ENCODE peak calls at places on chromosomes 6 and 20, in eight cellular contexts. S is H4; U is HEK293T; E is foreskin fibroblast; A is NCI-H1417; G is activated naive CD4-positive, alpha-beta T cell treated with anti-CD3 and anti-CD28 coated beads, Interleukin-2, amount 10 ng/mL, durations not matched to agents 7 days and 5 days; V is GOT3; I is EL. W is an unnamed sample.

GRCh38 chr6:157305676-157306653 is 17.4 kb downstream of the TMEM242 start:
- DNase-seq in S (no peak), U (no peak), E (no peak), A (no peak), G (no peak), V (no peak), I (no peak), W (no peak)

GRCh38 chr20:11387189-11387754 is 530.4 kb upstream of the BTBD3 start:
- DNase-seq in S (peak), U (no peak), E (peak), A (no peak), G (no peak), V (no peak), I (peak), W (peak)

GRCh38 chr6:28269492-28269891 is 2.5 kb downstream of the ZSCAN26 start:
- DNase-seq in S (peak), U (no peak), E (peak), A (no peak), G (no peak), V (no peak), I (peak), W (peak)

GRCh38 chr20:20594171-20594530 is 118.3 kb downstream of the RALGAPA2 start:
- DNase-seq in S (no peak), U (no peak), E (peak), A (no peak), G (no peak), V (no peak), I (peak), W (peak)

GRCh38 chr6:18245079-18245478 is 19.3 kb downstream of the DEK start:
- DNase-seq in S (no peak), U (no peak), E (no peak), A (no peak), G (no peak), V (no peak), I (no peak), W (no peak)

GRCh38 chr20:24836900-24837299 is 112.2 kb upstream of the CST7 start:
- DNase-seq in S (no peak), U (no peak), E (no peak), A (no peak), G (no peak), V (no peak), I (no peak), W (no peak)

GRCh38 chr20:24303393-24303792 is 166.0 kb upstream of the SYNDIG1 start:
- DNase-seq in S (no peak), U (no peak), E (peak), A (no peak), G (peak), V (no peak), I (no peak), W (peak)

GRCh38 chr6:151451417-151451949 is 443 bp downstream of the RMND1 start:
- DNase-seq in S (no peak), U (no peak), E (no peak), A (no peak), G (no peak), V (no peak), I (no peak), W (no peak)

GRCh38 chr20:40197744-40198143 is 491.3 kb downstream of the MAFB start:
- DNase-seq in S (peak), U (no peak), E (no peak), A (no peak), G (no peak), V (no peak), I (no peak), W (no peak)

GRCh38 chr20:52379723-52380336 is 188.3 kb upstream of the ZFP64 start:
- DNase-seq in S (no peak), U (peak), E (peak), A (peak), G (peak), V (peak), I (peak), W (peak)

GRCh38 chr6:21915707-21916399 is 322.3 kb downstream of the SOX4 start:
- DNase-seq in S (peak), U (no peak), E (peak), A (no peak), G (no peak), V (no peak), I (peak), W (peak)

GRCh38 chr20:18983796-18984195 is 170.2 kb downstream of the SCP2D1 start:
- DNase-seq in S (no peak), U (no peak), E (no peak), A (peak), G (no peak), V (no peak), I (no peak), W (peak)

GRCh38 chr20:61497029-61497627 is 245.1 kb downstream of the CDH4 start:
- DNase-seq in S (no peak), U (no peak), E (no peak), A (no peak), G (no peak), V (no peak), I (no peak), W (no peak)

GRCh38 chr6:85920782-85921181 is 278.1 kb upstream of the SYNCRIP start:
- DNase-seq in S (no peak), U (no peak), E (no peak), A (no peak), G (no peak), V (no peak), I (no peak), W (peak)

GRCh38 chr6:24991748-24992467 is 56.1 kb upstream of the RIPOR2 start:
- DNase-seq in S (peak), U (peak), E (peak), A (peak), G (peak), V (no peak), I (peak), W (peak)

GRCh38 chr6:34736838-34737237 is 20.5 kb upstream of the SNRPC start:
- DNase-seq in S (no peak), U (no peak), E (no peak), A (no peak), G (no peak), V (no peak), I (no peak), W (no peak)

GRCh38 chr6:16854986-16855385 is 93.7 kb upstream of the ATXN1 start:
- DNase-seq in S (peak), U (no peak), E (peak), A (no peak), G (no peak), V (no peak), I (no peak), W (no peak)

GRCh38 chr20:9409981-9410380 is 104.4 kb upstream of the LAMP5 start:
- DNase-seq in S (no peak), U (no peak), E (peak), A (no peak), G (no peak), V (no peak), I (peak), W (peak)

GRCh38 chr20:11001767-11002540 is 328.2 kb upstream of the JAG1 start:
- DNase-seq in S (peak), U (no peak), E (peak), A (no peak), G (no peak), V (no peak), I (peak), W (peak)

GRCh38 chr6:116695398-116695797 is 14.4 kb downstream of the KPNA5 start:
- DNase-seq in S (no peak), U (no peak), E (no peak), A (no peak), G (no peak), V (no peak), I (no peak), W (no peak)

W was measured in bronchial epithelial cell.